ENCODE peak calls at places on chromosomes 13 and 19, in six cellular contexts. R, N, Q, Y, L and K are unnamed samples.

GRCh38 chr13:66875264-66875663 is 354.9 kb downstream of the PCDH9 start:
- DNase-seq in R (no peak), N (no peak), Q (no peak), Y (no peak), L (no peak), K (no peak)

GRCh38 chr13:109155301-109155761 is 525.9 kb downstream of the MYO16 start:
- DNase-seq in R (no peak), N (peak; percentile 54), Q (no peak), Y (no peak), L (no peak), K (no peak)

GRCh38 chr19:31348416-31349159 is 648 bp downstream of the TSHZ3 start:
- DNase-seq in R (no peak), N (peak; percentile 65), Q (peak; percentile 39), Y (no peak), L (no peak), K (peak; percentile 29)

GRCh38 chr19:50495020-50495531 is 15.9 kb downstream of the JOSD2 start:
- DNase-seq in R (no peak), N (no peak), Q (no peak), Y (no peak), L (no peak), K (no peak)

GRCh38 chr13:80083516-80084085 is 257.3 kb downstream of the SPRY2 start:
- DNase-seq in R (no peak), N (peak; percentile 52), Q (no peak), Y (no peak), L (no peak), K (no peak)

GRCh38 chr13:113906566-113906965 is 42.7 kb upstream of the GAS6 start:
- DNase-seq in R (no peak), N (peak; percentile 21), Q (no peak), Y (no peak), L (peak; percentile 8), K (no peak)

GRCh38 chr19:39166571-39167391 is 30.0 kb upstream of the NCCRP1 start:
- DNase-seq in R (no peak), N (no peak), Q (no peak), Y (no peak), L (no peak), K (no peak)

GRCh38 chr19:17390665-17391370 is 3.2 kb downstream of the CCDC194 start:
- DNase-seq in R (peak; percentile 38), N (peak; percentile 96), Q (peak; percentile 98), Y (peak; percentile 92), L (peak; percentile 91), K (peak; percentile 87)

GRCh38 chr13:27022571-27023311 is 148.9 kb downstream of the USP12 start:
- DNase-seq in R (no peak), N (no peak), Q (no peak), Y (no peak), L (no peak), K (no peak)

GRCh38 chr13:100176781-100177389 is 88.0 kb downstream of the PCCA start:
- DNase-seq in R (no peak), N (peak; percentile 10), Q (no peak), Y (no peak), L (no peak), K (peak; percentile 16)

GRCh38 chr13:78176880-78177279 is 258.2 kb upstream of the EDNRB start:
- DNase-seq in R (no peak), N (no peak), Q (no peak), Y (no peak), L (no peak), K (no peak)

GRCh38 chr19:9165256-9165655 is 13.5 kb upstream of the OR7D2 start:
- DNase-seq in R (no peak), N (peak; percentile 10), Q (no peak), Y (no peak), L (no peak), K (no peak)

GRCh38 chr13:35925669-35926068 is 205.5 kb downstream of the DCLK1 start:
- DNase-seq in R (no peak), N (no peak), Q (no peak), Y (no peak), L (no peak), K (no peak)

GRCh38 chr13:29918845-29919244 is 68.4 kb upstream of the UBL3 start:
- DNase-seq in R (no peak), N (peak; percentile 94), Q (no peak), Y (no peak), L (no peak), K (no peak)

GRCh38 chr19:15902254-15902653 is 4.4 kb upstream of the CYP4F2 start:
- DNase-seq in R (no peak), N (no peak), Q (no peak), Y (no peak), L (no peak), K (no peak)

GRCh38 chr19:17294051-17294891 is 9.0 kb downstream of the ABHD8 start:
- DNase-seq in R (no peak), N (peak; percentile 49), Q (peak; percentile 82), Y (peak; percentile 61), L (peak; percentile 49), K (no peak)

GRCh38 chr13:80141114-80141849 is 199.6 kb downstream of the SPRY2 start:
- DNase-seq in R (no peak), N (peak; percentile 75), Q (no peak), Y (no peak), L (no peak), K (no peak)